ENCODE peak calls at places on chromosomes 5 and 9, in five cellular contexts. One of them, this sample, is unnamed.

GRCh38 chr5:58871648-58872242 is 288.9 kb downstream of the RAB3C start:
- DNase-seq in ecto neural progenitor cell: no peak
- DNase-seq in NCI-H2081: no peak
- DNase-seq in T-helper 2 cell: no peak
- DNase-seq in naive thymus-derived CD8-positive, alpha-beta T cell: no peak
- DNase-seq in this sample: peak; percentile 2

GRCh38 chr5:139461176-139461575 is 1.4 kb downstream of the ECSCR start:
- DNase-seq in ecto neural progenitor cell: no peak
- DNase-seq in NCI-H2081: no peak
- DNase-seq in T-helper 2 cell: no peak
- DNase-seq in naive thymus-derived CD8-positive, alpha-beta T cell: no peak
- DNase-seq in this sample: no peak

GRCh38 chr5:135141303-135142268 is 107.6 kb upstream of the PITX1 start:
- DNase-seq in ecto neural progenitor cell: no peak
- DNase-seq in NCI-H2081: no peak
- DNase-seq in T-helper 2 cell: no peak
- DNase-seq in naive thymus-derived CD8-positive, alpha-beta T cell: no peak
- DNase-seq in this sample: no peak

GRCh38 chr9:3906437-3907213 is 380.8 kb upstream of the RFX3 start:
- DNase-seq in ecto neural progenitor cell: no peak
- DNase-seq in NCI-H2081: no peak
- DNase-seq in T-helper 2 cell: no peak
- DNase-seq in naive thymus-derived CD8-positive, alpha-beta T cell: no peak
- DNase-seq in this sample: no peak

GRCh38 chr9:74718709-74719108 is 169.0 kb downstream of the TRPM6 start:
- DNase-seq in ecto neural progenitor cell: no peak
- DNase-seq in NCI-H2081: no peak
- DNase-seq in T-helper 2 cell: no peak
- DNase-seq in naive thymus-derived CD8-positive, alpha-beta T cell: no peak
- DNase-seq in this sample: no peak

GRCh38 chr5:120823316-120823715 is 359.2 kb downstream of the PRR16 start:
- DNase-seq in ecto neural progenitor cell: no peak
- DNase-seq in NCI-H2081: no peak
- DNase-seq in T-helper 2 cell: no peak
- DNase-seq in naive thymus-derived CD8-positive, alpha-beta T cell: no peak
- DNase-seq in this sample: no peak

GRCh38 chr9:88535932-88536324 is 950 bp downstream of the NXNL2 start:
- DNase-seq in ecto neural progenitor cell: no peak
- DNase-seq in NCI-H2081: no peak
- DNase-seq in T-helper 2 cell: no peak
- DNase-seq in naive thymus-derived CD8-positive, alpha-beta T cell: no peak
- DNase-seq in this sample: no peak

GRCh38 chr5:132591140-132591539 is 34.4 kb downstream of the RAD50 start:
- DNase-seq in ecto neural progenitor cell: no peak
- DNase-seq in NCI-H2081: no peak
- DNase-seq in T-helper 2 cell: no peak
- DNase-seq in naive thymus-derived CD8-positive, alpha-beta T cell: no peak
- DNase-seq in this sample: no peak